ENCODE peak calls at places on chromosomes 12 and 14, in ten cellular contexts. C is stomach; M is psoas muscle; F is fibroblast of lung; T is gastrocnemius medialis; E is CD8-positive, alpha-beta T cell; Q is heart left ventricle; W is heart right ventricle; B is GM06990; P is GM13977. Z is an unnamed sample.

GRCh38 chr14:25150934-25151790 is 101.2 kb upstream of the STXBP6 start:
- DNase-seq in F (peak), B (peak), Q (no peak), T (no peak), C (no peak), E (no peak), P (peak), M (no peak), W (no peak), Z (no peak)

GRCh38 chr14:62071029-62071428 is 308.8 kb downstream of the SNAPC1 start:
- DNase-seq in C (no peak), T (no peak), Q (no peak), W (no peak), E (no peak), P (no peak), B (no peak), M (no peak), F (peak), Z (no peak)

GRCh38 chr14:64324461-64325255 is 30.5 kb upstream of the ESR2 start:
- DNase-seq in Q (no peak), W (no peak), T (no peak), F (peak), E (no peak), P (no peak), M (no peak), B (no peak), C (no peak), Z (no peak)

GRCh38 chr14:54106802-54107377 is 150.3 kb upstream of the BMP4 start:
- DNase-seq in W (no peak), E (no peak), F (no peak), C (no peak), P (no peak), B (no peak), Q (no peak), M (no peak), T (no peak), Z (no peak)

GRCh38 chr12:120117961-120118709 is 1.6 kb upstream of the RAB35 start:
- DNase-seq in E (no peak), W (no peak), P (no peak), C (no peak), B (no peak), F (peak), Q (peak), M (no peak), T (no peak), Z (no peak)

GRCh38 chr12:51262758-51263177 is 7.4 kb downstream of the SMAGP start:
- DNase-seq in M (no peak), W (no peak), F (peak), Q (no peak), T (no peak), E (peak), B (no peak), C (peak), P (no peak), Z (no peak)

GRCh38 chr12:20567413-20567812 is 127.7 kb upstream of the SLCO1C1 start:
- DNase-seq in T (no peak), F (no peak), C (no peak), M (no peak), W (no peak), E (no peak), P (no peak), B (no peak), Q (no peak), Z (no peak)

GRCh38 chr12:117714203-117714602 is 254.6 kb downstream of the KSR2 start:
- DNase-seq in Q (no peak), M (no peak), B (no peak), W (no peak), F (no peak), P (no peak), C (no peak), T (no peak), E (no peak), Z (no peak)

GRCh38 chr12:124611559-124612391 is 44.4 kb upstream of the NCOR2 start:
- DNase-seq in F (no peak), Q (no peak), B (no peak), P (no peak), W (no peak), M (no peak), E (no peak), C (no peak), T (no peak), Z (no peak)

GRCh38 chr12:115752913-115753726 is 524.4 kb downstream of the MED13L start:
- DNase-seq in C (peak), W (no peak), E (no peak), Q (no peak), M (no peak), P (peak), T (peak), F (peak), B (no peak), Z (no peak)

GRCh38 chr12:92278378-92278828 is 132.8 kb upstream of the BTG1 start:
- DNase-seq in W (no peak), P (no peak), M (no peak), F (peak), B (no peak), Q (no peak), T (no peak), E (no peak), C (no peak), Z (no peak)

GRCh38 chr14:21997300-21997699 is 323.7 kb upstream of the OR4E1 start:
- DNase-seq in W (no peak), E (no peak), T (no peak), F (no peak), P (no peak), M (no peak), Q (no peak), B (no peak), C (no peak), Z (no peak)

GRCh38 chr12:87671757-87672156 is 357.4 kb downstream of the C12orf50 start:
- DNase-seq in Q (no peak), B (no peak), E (no peak), W (no peak), M (no peak), T (no peak), C (no peak), F (no peak), P (no peak), Z (no peak)

GRCh38 chr12:106642991-106643390 is 60.2 kb downstream of the RFX4 start:
- DNase-seq in F (no peak), T (no peak), B (no peak), C (no peak), M (no peak), W (no peak), Q (no peak), E (no peak), P (no peak), Z (no peak)

GRCh38 chr12:49588761-49589516 is 16.5 kb downstream of the FAM186B start:
- DNase-seq in E (no peak), W (peak), B (no peak), Q (no peak), C (no peak), P (no peak), M (no peak), T (no peak), F (no peak), Z (no peak)

DNA sequence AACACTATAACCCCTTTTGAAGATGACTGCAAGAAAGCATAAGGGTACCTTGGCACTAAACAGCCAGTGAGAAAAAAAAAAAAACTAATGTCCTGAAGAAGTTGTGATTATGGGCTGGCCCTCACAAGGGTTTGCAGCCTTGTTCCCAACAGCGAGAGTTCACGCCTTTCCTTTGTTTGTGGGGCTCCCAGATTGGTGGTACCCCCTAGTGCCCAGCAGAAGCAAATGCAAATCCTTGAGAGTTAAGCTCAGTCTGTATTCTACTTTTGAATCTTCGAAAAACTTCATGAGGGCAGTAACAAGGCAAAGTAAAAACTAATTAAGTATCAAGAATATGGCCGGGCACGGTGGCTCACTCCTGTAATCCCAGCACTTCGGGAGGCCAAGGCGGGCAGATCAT is 238.9 kb upstream of the LMO3 start:
- DNase-seq in E (no peak), W (no peak), B (no peak), Q (no peak), F (no peak), T (no peak), M (no peak), C (no peak), P (no peak), Z (no peak)
- TF ChIP-seq CTCF in E (no peak), W (no peak), B (peak), Q (no peak), F (no peak), T (no peak), M (no peak), C (no peak), P (peak), Z (no peak)

GRCh38 chr12:94848966-94849365 is 154.5 kb downstream of the NDUFA12 start:
- DNase-seq in B (no peak), Q (no peak), M (no peak), C (no peak), F (no peak), P (no peak), W (no peak), T (no peak), E (no peak), Z (no peak)

GRCh38 chr12:94849411-94849976 is 154.0 kb downstream of the NDUFA12 start:
- DNase-seq in Q (no peak), T (no peak), C (no peak), B (no peak), P (no peak), W (no peak), E (no peak), M (no peak), F (no peak), Z (no peak)

GRCh38 chr12:94855853-94856252 is 147.6 kb downstream of the NDUFA12 start:
- DNase-seq in F (no peak), P (no peak), C (no peak), W (no peak), E (no peak), M (no peak), Q (no peak), T (no peak), B (no peak), Z (no peak)

GRCh38 chr12:94856324-94856723 is 147.2 kb downstream of the NDUFA12 start:
- DNase-seq in Q (no peak), E (no peak), M (no peak), P (no peak), B (no peak), T (no peak), F (no peak), C (no peak), W (no peak), Z (no peak)

GRCh38 chr12:94851396-94852025 is 152.0 kb downstream of the NDUFA12 start:
- DNase-seq in B (no peak), F (no peak), Q (no peak), M (no peak), W (no peak), T (no peak), C (no peak), E (no peak), P (no peak), Z (no peak)
- TF ChIP-seq CTCF in B (no peak), F (no peak), Q (no peak), M (no peak), W (no peak), T (no peak), C (no peak), E (no peak), P (no peak), Z (no peak)

DNA sequence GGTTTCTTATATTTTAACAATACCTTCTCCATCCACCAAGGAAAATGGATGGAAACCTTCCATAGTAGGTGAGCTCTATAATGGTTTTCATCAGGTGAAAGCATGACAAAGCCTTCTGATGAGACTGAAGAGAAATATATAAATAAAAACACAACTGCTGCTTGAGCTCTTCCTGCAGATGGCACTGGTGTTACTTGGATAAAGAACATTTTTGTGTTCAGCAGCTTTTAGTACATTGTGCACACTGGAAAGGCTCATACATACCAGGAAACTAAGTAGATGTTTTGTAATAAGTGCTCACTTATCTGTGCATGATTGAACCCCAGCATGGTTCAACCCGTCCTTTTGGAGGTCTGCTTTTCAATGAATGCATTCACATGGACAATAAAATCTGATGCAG is 357.3 kb upstream of the MIS18BP1 start:
- DNase-seq in T (no peak), F (peak), Q (no peak), P (no peak), B (no peak), E (no peak), W (no peak), C (no peak), M (no peak), Z (no peak)
- TF ChIP-seq CTCF in T (no peak), F (no peak), Q (peak), P (no peak), B (no peak), E (no peak), W (no peak), C (no peak), M (no peak), Z (peak)

GRCh38 chr14:69034612-69035262 is 55.6 kb upstream of the ACTN1 start:
- DNase-seq in F (peak), M (no peak), W (no peak), P (no peak), C (no peak), E (no peak), T (no peak), Q (no peak), B (no peak), Z (no peak)
- TF ChIP-seq CTCF in F (no peak), M (no peak), W (no peak), P (no peak), C (no peak), E (no peak), T (no peak), Q (peak), B (no peak), Z (no peak)

GRCh38 chr12:107775093-107775721 is 703 bp downstream of the ASCL4 start:
- DNase-seq in F (no peak), B (no peak), T (no peak), W (peak), Q (peak), E (no peak), M (peak), P (peak), C (peak), Z (peak)
- TF ChIP-seq CTCF in F (no peak), B (no peak), T (no peak), W (no peak), Q (no peak), E (no peak), M (no peak), P (no peak), C (no peak), Z (no peak)

GRCh38 chr12:64181504-64182291 is 40.4 kb downstream of the KICS2 start:
- DNase-seq in W (no peak), E (no peak), C (peak), M (peak), P (no peak), B (no peak), T (peak), F (peak), Q (no peak), Z (no peak)
- TF ChIP-seq CTCF in W (no peak), E (no peak), C (no peak), M (peak), P (peak), B (peak), T (peak), F (peak), Q (peak), Z (no peak)

Z was measured in mesothelial cell of epicardium.